ENCODE peak calls at places on chromosomes 11 and 22, in ten cellular contexts. R is cardiac fibroblast, V is uterus, Y is stomach, D is glutamatergic neuron, M is tibial artery, X is kidney, J is lower leg skin, H is H9, B is AG09309. C is an unnamed sample.

GRCh38 chr11:128179512-128179911 is 407.8 kb downstream of the ETS1 start:
- DNase-seq in R (peak; percentile 19), V (no peak), Y (no peak), D (no peak), M (no peak), X (no peak), J (no peak), H (no peak), B (no peak), C (no peak)

GRCh38 chr22:27989758-27990450 is 70.8 kb upstream of the PITPNB start:
- DNase-seq in R (no peak), V (no peak), Y (peak; percentile 14), D (no peak), M (peak; percentile 19), X (no peak), J (no peak), H (peak; percentile 24), B (no peak), C (no peak)

GRCh38 chr11:58958500-58958899 is 19.2 kb downstream of the GLYATL1 start:
- DNase-seq in R (no peak), V (no peak), Y (peak; percentile 57), D (peak; percentile 36), M (peak; percentile 34), X (no peak), J (no peak), H (peak; percentile 42), B (no peak), C (no peak)

GRCh38 chr11:14359573-14360031 is 619 bp upstream of the RRAS2 start:
- DNase-seq in R (no peak), V (no peak), Y (no peak), D (no peak), M (no peak), X (no peak), J (no peak), H (no peak), B (no peak), C (no peak)

GRCh38 chr11:117457835-117458234 is 130.2 kb downstream of the CEP164 start:
- DNase-seq in R (no peak), V (no peak), Y (no peak), D (no peak), M (no peak), X (no peak), J (no peak), H (no peak), B (no peak), C (no peak)

GRCh38 chr11:63362196-63362829 is 7.3 kb upstream of the SLC22A9 start:
- DNase-seq in R (no peak), V (no peak), Y (no peak), D (no peak), M (no peak), X (no peak), J (no peak), H (no peak), B (no peak), C (no peak)

GRCh38 chr11:58923300-58923788 is 15.9 kb upstream of the GLYATL1 start:
- DNase-seq in R (peak; percentile 29), V (no peak), Y (no peak), D (no peak), M (no peak), X (no peak), J (peak; percentile 39), H (peak; percentile 78), B (no peak), C (no peak)

GRCh38 chr22:31321421-31321820 is 24.7 kb downstream of the PATZ1 start:
- DNase-seq in R (no peak), V (no peak), Y (no peak), D (no peak), M (no peak), X (no peak), J (no peak), H (no peak), B (no peak), C (no peak)

GRCh38 chr22:31504282-31504681 is 7.9 kb downstream of the SFI1 start:
- DNase-seq in R (peak; percentile 31), V (no peak), Y (no peak), D (no peak), M (no peak), X (no peak), J (no peak), H (no peak), B (no peak), C (no peak)

GRCh38 chr11:129750343-129751292 is 65.0 kb upstream of the TMEM45B start:
- DNase-seq in R (peak; percentile 82), V (peak; percentile 40), Y (peak; percentile 84), D (peak; percentile 80), M (peak; percentile 26), X (peak; percentile 88), J (peak; percentile 26), H (peak; percentile 81), B (peak; percentile 13), C (no peak)

GRCh38 chr11:8090756-8091155 is 9.7 kb downstream of the TUB start:
- DNase-seq in R (peak; percentile 40), V (peak; percentile 45), Y (no peak), D (peak; percentile 84), M (peak; percentile 28), X (no peak), J (no peak), H (peak; percentile 80), B (no peak), C (no peak)

DNA sequence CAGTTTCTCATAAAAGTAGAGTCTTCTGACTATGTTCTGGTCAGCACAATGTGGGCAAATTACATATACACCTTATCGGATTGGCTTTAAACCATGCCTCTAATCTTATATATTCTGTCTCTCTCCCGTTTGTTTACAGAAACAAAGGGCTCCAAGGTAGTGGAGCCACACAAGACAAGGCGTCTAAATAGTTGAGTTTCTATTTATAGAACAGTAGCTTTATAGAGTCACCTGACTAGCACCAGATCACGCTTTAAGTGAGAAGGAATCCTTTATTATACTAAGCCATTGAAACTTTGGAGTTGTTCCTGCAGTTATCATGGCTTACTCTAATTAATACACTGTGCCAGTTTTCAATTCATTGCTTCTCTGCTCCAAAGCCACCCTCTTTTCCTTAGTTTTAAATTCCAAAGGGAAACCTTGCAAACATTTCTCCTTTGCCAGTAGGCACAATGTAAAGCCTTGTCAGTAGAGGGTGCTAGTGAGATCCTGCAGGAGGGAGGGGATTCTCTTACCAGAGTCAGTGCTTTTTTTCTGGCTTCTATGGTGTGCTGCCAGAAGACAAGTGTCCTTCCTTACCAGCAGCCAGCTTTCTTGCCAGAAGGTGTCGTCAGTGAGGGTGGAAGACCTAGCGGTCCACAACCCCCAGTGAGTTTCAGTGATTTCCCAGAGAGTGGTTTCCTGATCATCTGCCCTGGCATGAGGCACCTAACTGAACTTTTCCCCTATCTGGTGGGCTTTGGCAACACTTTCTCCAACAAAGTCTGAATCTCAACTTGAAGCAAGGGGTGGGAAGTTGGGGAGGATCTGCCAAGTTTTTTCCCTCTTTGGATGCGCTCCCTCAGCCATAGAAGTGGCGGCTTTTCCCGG is 71.7 kb downstream of the RAB38 start:
- DNase-seq in R (peak; percentile 73), V (no peak), Y (no peak), D (peak; percentile 40), M (no peak), X (no peak), J (no peak), H (peak; percentile 93), B (no peak), C (peak; percentile 1)
- TF ChIP-seq CTCF in R (peak; percentile 79), V (no peak), Y (peak; percentile 25), D (peak; percentile 64), M (no peak), X (peak; percentile 40), J (no peak), H (peak; percentile 96), B (peak; percentile 63), C (peak; percentile 56)

GRCh38 chr22:38569972-38570840 is at the start of gene DMC1:
- DNase-seq in R (peak; percentile 90), V (peak; percentile 98), Y (peak; percentile 95), D (peak; percentile 97), M (peak; percentile 91), X (peak; percentile 98), J (peak; percentile 91), H (peak; percentile 97), B (no peak), C (no peak)
- TF ChIP-seq CTCF in R (no peak), V (no peak), Y (no peak), D (no peak), M (no peak), X (no peak), J (no peak), H (no peak), B (no peak), C (no peak)

GRCh38 chr11:130765951-130766649 is 150.2 kb downstream of the SNX19 start:
- DNase-seq in R (no peak), V (no peak), Y (no peak), D (no peak), M (no peak), X (no peak), J (no peak), H (no peak), B (no peak), C (no peak)

GRCh38 chr11:130765369-130765768 is 150.9 kb downstream of the SNX19 start:
- DNase-seq in R (no peak), V (no peak), Y (no peak), D (no peak), M (no peak), X (no peak), J (no peak), H (no peak), B (no peak), C (no peak)

GRCh38 chr11:130769782-130770565 is 146.3 kb downstream of the SNX19 start:
- DNase-seq in R (peak; percentile 13), V (no peak), Y (no peak), D (no peak), M (no peak), X (no peak), J (no peak), H (no peak), B (no peak), C (no peak)

GRCh38 chr11:130763087-130763980 is 152.9 kb downstream of the SNX19 start:
- DNase-seq in R (no peak), V (no peak), Y (peak; percentile 47), D (no peak), M (no peak), X (no peak), J (no peak), H (no peak), B (no peak), C (no peak)

GRCh38 chr11:130766650-130767297 is 149.5 kb downstream of the SNX19 start:
- DNase-seq in R (no peak), V (no peak), Y (no peak), D (no peak), M (no peak), X (no peak), J (no peak), H (no peak), B (no peak), C (no peak)
- TF ChIP-seq CTCF in R (no peak), V (no peak), Y (no peak), D (no peak), M (no peak), X (no peak), J (no peak), H (no peak), B (no peak), C (no peak)

GRCh38 chr11:94128746-94129504 is at the start of gene PANX1:
- DNase-seq in R (peak; percentile 89), V (peak; percentile 82), Y (peak; percentile 80), D (peak; percentile 88), M (peak; percentile 76), X (peak; percentile 95), J (peak; percentile 53), H (peak; percentile 86), B (no peak), C (no peak)
- TF ChIP-seq CTCF in R (no peak), V (no peak), Y (no peak), D (no peak), M (no peak), X (no peak), J (no peak), H (no peak), B (no peak), C (no peak)

GRCh38 chr22:50011447-50012200 is 941 bp downstream of the IL17REL start:
- DNase-seq in R (no peak), V (no peak), Y (no peak), D (no peak), M (no peak), X (peak; percentile 52), J (no peak), H (peak; percentile 32), B (no peak), C (no peak)
- TF ChIP-seq CTCF in R (no peak), V (no peak), Y (no peak), D (no peak), M (no peak), X (no peak), J (no peak), H (no peak), B (no peak), C (no peak)

C was measured in AG04449.